ENCODE peak calls at places on chromosomes 7 and 10, in eight cellular contexts. X is right cardiac atrium; G is chondrocyte; W is NCI-H524; U is endothelial cell; P is activated T-cell treated with anti-CD3 and anti-CD28 coated beads, Interleukin-2, amount 50 U/mL, for 1 hour; E is hypothalamus; F is T-helper 2 cell. V is an unnamed sample.

GRCh38 chr10:83991986-83992753 is 147.1 kb upstream of the GHITM start:
- DNase-seq in U (peak), G (no peak), W (peak), P (no peak), E (no peak), F (peak), X (no peak), V (no peak)

GRCh38 chr10:133277993-133278576 is 1.4 kb upstream of the ADAM8 start:
- DNase-seq in X (peak), P (peak), G (no peak), W (no peak), F (peak), U (no peak), E (no peak), V (no peak)

GRCh38 chr10:71443676-71444075 is 47.0 kb downstream of the CDH23 start:
- DNase-seq in F (no peak), X (no peak), E (no peak), G (no peak), W (no peak), U (no peak), P (no peak), V (no peak)

GRCh38 chr10:69624245-69624786 is 5.7 kb upstream of the FAM241B start:
- DNase-seq in F (no peak), G (no peak), W (no peak), X (no peak), P (no peak), E (no peak), U (no peak), V (no peak)

GRCh38 chr7:131431289-131431688 is 103.6 kb downstream of the MKLN1 start:
- DNase-seq in P (no peak), G (no peak), E (peak), F (no peak), X (no peak), U (no peak), W (no peak), V (no peak)

GRCh38 chr7:151424799-151425198 is 15.0 kb upstream of the WDR86 start:
- DNase-seq in X (no peak), U (no peak), G (no peak), P (no peak), E (no peak), W (no peak), F (no peak), V (no peak)

GRCh38 chr10:130453721-130454542 is 317.7 kb downstream of the GLRX3 start:
- DNase-seq in X (no peak), P (no peak), U (no peak), F (no peak), G (no peak), E (no peak), W (no peak), V (no peak)

GRCh38 chr7:7851381-7851780 is 117.2 kb upstream of the GLCCI1 start:
- DNase-seq in E (no peak), W (no peak), G (no peak), P (no peak), X (no peak), U (no peak), F (peak), V (no peak)

GRCh38 chr7:51980813-51981212 is 664.2 kb upstream of the COBL start:
- DNase-seq in X (no peak), P (no peak), G (no peak), E (no peak), U (no peak), F (no peak), W (no peak), V (no peak)

GRCh38 chr10:34252111-34252510 is 563.0 kb downstream of the PARD3 start:
- DNase-seq in G (no peak), F (no peak), U (no peak), E (no peak), P (no peak), X (peak), W (no peak), V (no peak)

GRCh38 chr7:50164552-50165220 is 71.6 kb upstream of the ZPBP start:
- DNase-seq in E (no peak), U (no peak), W (no peak), X (no peak), G (no peak), P (peak), F (peak), V (no peak)

GRCh38 chr10:36475746-36476145 is 649.7 kb upstream of the ANKRD30A start:
- DNase-seq in X (no peak), U (no peak), W (no peak), E (no peak), G (no peak), F (no peak), P (no peak), V (no peak)

GRCh38 chr10:109403551-109403950 is 519.8 kb downstream of the XPNPEP1 start:
- DNase-seq in E (no peak), P (no peak), W (no peak), U (no peak), F (no peak), X (no peak), G (no peak), V (no peak)

GRCh38 chr7:146635200-146636032 is 518.8 kb downstream of the CNTNAP2 start:
- DNase-seq in U (no peak), P (no peak), F (no peak), W (peak), E (no peak), G (no peak), X (no peak), V (no peak)

GRCh38 chr7:140672382-140673062 is at the start of gene ADCK2:
- DNase-seq in U (peak), G (no peak), X (no peak), F (peak), P (no peak), W (no peak), E (peak), V (peak)

GRCh38 chr10:94314913-94315545 is 47.7 kb downstream of the NOC3L start:
- DNase-seq in U (no peak), E (no peak), F (no peak), W (peak), X (no peak), G (no peak), P (no peak), V (no peak)

GRCh38 chr7:117995850-117996650 is 122.8 kb upstream of the CTTNBP2 start:
- DNase-seq in W (no peak), X (no peak), G (no peak), P (no peak), E (no peak), F (no peak), U (no peak), V (no peak)

GRCh38 chr10:132120734-132121510 is 55.2 kb downstream of the JAKMIP3 start:
- DNase-seq in E (no peak), P (no peak), F (no peak), X (no peak), G (peak), W (no peak), U (no peak), V (no peak)

GRCh38 chr10:89458289-89458688 is 43.9 kb downstream of the IFIT5 start:
- DNase-seq in X (no peak), P (no peak), W (no peak), E (no peak), G (no peak), U (no peak), F (no peak), V (no peak)

GRCh38 chr10:96902762-96903358 is 70.8 kb downstream of the LCOR start:
- DNase-seq in U (no peak), G (no peak), W (no peak), E (no peak), P (no peak), X (no peak), F (no peak), V (no peak)

GRCh38 chr7:98869374-98870070 is at the start of gene TMEM130:
- DNase-seq in P (no peak), F (no peak), E (no peak), W (no peak), G (peak), X (no peak), U (no peak), V (no peak)

GRCh38 chr10:86144301-86144700 is 222.3 kb downstream of the GRID1 start:
- DNase-seq in E (no peak), W (no peak), F (no peak), U (no peak), P (no peak), X (no peak), G (no peak), V (no peak)

GRCh38 chr7:2613926-2614613 is 17.7 kb upstream of the TTYH3 start:
- DNase-seq in E (peak), X (peak), P (no peak), G (no peak), U (no peak), W (no peak), F (no peak), V (no peak)

GRCh38 chr7:159076340-159076739 is 68.3 kb downstream of the VIPR2 start:
- DNase-seq in P (no peak), G (no peak), W (no peak), E (no peak), U (no peak), F (no peak), X (no peak), V (no peak)

GRCh38 chr7:155787171-155787851 is 25.0 kb downstream of the SHH start:
- DNase-seq in X (no peak), E (no peak), G (no peak), P (no peak), W (no peak), F (no peak), U (no peak), V (peak)

GRCh38 chr7:118087121-118087520 is 96.8 kb upstream of the LSM8 start:
- DNase-seq in P (no peak), X (no peak), G (no peak), U (no peak), F (no peak), E (no peak), W (no peak), V (no peak)

GRCh38 chr7:117937726-117938483 is 64.7 kb upstream of the CTTNBP2 start:
- DNase-seq in X (no peak), W (no peak), U (no peak), P (no peak), E (no peak), G (no peak), F (no peak), V (no peak)

GRCh38 chr10:58473966-58474365 is 38.7 kb upstream of the BICC1 start:
- DNase-seq in W (no peak), X (no peak), G (no peak), U (no peak), P (no peak), E (no peak), F (no peak), V (no peak)

GRCh38 chr10:95133016-95133752 is 60.9 kb upstream of the ACSM6 start:
- DNase-seq in X (peak), U (peak), E (peak), P (peak), G (no peak), F (peak), W (peak), V (peak)

GRCh38 chr7:138663741-138664710 is 37.1 kb downstream of the SVOPL start:
- DNase-seq in F (peak), W (peak), E (no peak), P (no peak), G (peak), X (no peak), U (peak), V (no peak)

GRCh38 chr7:157271991-157272324 is 64.8 kb upstream of the DNAJB6 start:
- DNase-seq in U (no peak), X (peak), F (no peak), G (peak), W (no peak), E (no peak), P (no peak), V (peak)

GRCh38 chr7:29878081-29878688 is 71.9 kb downstream of the WIPF3 start:
- DNase-seq in G (no peak), U (no peak), X (no peak), F (no peak), E (no peak), P (peak), W (no peak), V (peak)

GRCh38 chr7:50690541-50691011 is 92.1 kb downstream of the GRB10 start:
- DNase-seq in P (no peak), F (no peak), X (no peak), W (no peak), G (no peak), U (no peak), E (no peak), V (no peak)